ENCODE peak calls at places on chromosome 9, in eight cellular contexts. X is PC-3, Q is small intestine, Z is suprapubic skin, P is hepatocyte, W is neuronal stem cell, N is psoas muscle, H is tibial artery. C is an unnamed sample. For H3K9me3, the result is how much of the 10 kb centered on the place peaks cover.

GRCh38 chr9:86604741-86605140 is 250.5 kb upstream of the TUT7 start:
- DNase-seq in X (no peak), Q (no peak), Z (no peak), P (no peak), W (no peak), N (no peak), H (no peak), C (no peak)

GRCh38 chr9:36450110-36450732 is 50.2 kb upstream of the RNF38 start:
- DNase-seq in X (peak), Q (peak), Z (no peak), P (peak), W (peak), N (no peak), H (no peak), C (no peak)

GRCh38 chr9:26919698-26920097 is 27.1 kb upstream of the CAAP1 start:
- DNase-seq in X (no peak), Q (no peak), Z (no peak), P (no peak), W (no peak), N (no peak), H (no peak), C (no peak)

GRCh38 chr9:114303571-114303970 is 19.3 kb upstream of the ORM1 start:
- DNase-seq in X (no peak), Q (no peak), Z (no peak), P (no peak), W (no peak), N (no peak), H (no peak), C (no peak)

GRCh38 chr9:113677057-113677456 is 199.1 kb upstream of the ZNF618 start:
- DNase-seq in X (no peak), Q (no peak), Z (no peak), P (no peak), W (no peak), N (no peak), H (no peak), C (no peak)

GRCh38 chr9:90919883-90920282 is 118.3 kb downstream of the SYK start:
- DNase-seq in X (no peak), Q (no peak), Z (no peak), P (no peak), W (no peak), N (peak), H (peak), C (no peak)

GRCh38 chr9:26856413-26857032 is 36.1 kb downstream of the CAAP1 start:
- DNase-seq in X (peak), Q (peak), Z (no peak), P (peak), W (peak), N (no peak), H (no peak), C (no peak)

GRCh38 chr9:68721934-68722333 is 16.9 kb downstream of the PIP5K1B start:
- DNase-seq in X (no peak), Q (no peak), Z (no peak), P (no peak), W (no peak), N (no peak), H (no peak), C (no peak)

GRCh38 chr9:98807070-98807810 is at the start of gene GALNT12:
- DNase-seq in X (no peak), Q (peak), Z (no peak), P (peak), W (no peak), N (peak), H (no peak), C (peak)

GRCh38 chr9:130623466-130623865 is 40.9 kb upstream of the PRDM12 start:
- DNase-seq in X (no peak), Q (no peak), Z (no peak), P (no peak), W (no peak), N (no peak), H (no peak), C (no peak)

GRCh38 chr9:99509900-99510299 is 287.8 kb downstream of the SEC61B start:
- DNase-seq in X (no peak), Q (no peak), Z (no peak), P (no peak), W (no peak), N (no peak), H (no peak), C (no peak)

GRCh38 chr9:114054191-114054690 is 23.9 kb downstream of the AMBP start:
- DNase-seq in X (no peak), Q (no peak), Z (peak), P (no peak), W (no peak), N (no peak), H (no peak), C (no peak)

GRCh38 chr9:87502446-87503232 is 5.0 kb downstream of the DAPK1 start:
- DNase-seq in X (no peak), Q (peak), Z (no peak), P (no peak), W (no peak), N (no peak), H (no peak), C (no peak)

GRCh38 chr9:4538107-4538506 is 47.8 kb downstream of the SLC1A1 start:
- DNase-seq in X (no peak), Q (peak), Z (no peak), P (no peak), W (no peak), N (no peak), H (no peak), C (no peak)

GRCh38 chr9:79800578-79800977 is 228.8 kb downstream of the TLE4 start:
- DNase-seq in X (no peak), Q (no peak), Z (no peak), P (no peak), W (no peak), N (no peak), H (no peak), C (no peak)

GRCh38 chr9:116491659-116492058 is 195.4 kb upstream of the TRIM32 start:
- DNase-seq in X (no peak), Q (no peak), Z (no peak), P (no peak), W (no peak), N (no peak), H (no peak), C (no peak)

GRCh38 chr9:16985559-16986348 is 115.3 kb upstream of the BNC2 start:
- DNase-seq in X (peak), Q (no peak), Z (no peak), P (no peak), W (no peak), N (peak), H (peak), C (no peak)

GRCh38 chr9:126587187-126588185 is 26.2 kb upstream of the LMX1B start:
- DNase-seq in X (no peak), Q (peak), Z (no peak), P (peak), W (no peak), N (no peak), H (peak), C (no peak)

GRCh38 chr9:78575041-78575440 is 278.1 kb downstream of the PSAT1 start:
- DNase-seq in X (no peak), Q (no peak), Z (no peak), P (no peak), W (peak), N (no peak), H (no peak), C (no peak)

GRCh38 chr9:2854617-2855016 is 10.7 kb upstream of the PUM3 start:
- DNase-seq in X (no peak), Q (no peak), Z (no peak), P (no peak), W (no peak), N (no peak), H (no peak), C (no peak)

GRCh38 chr9:108860354-108860753 is 1.7 kb upstream of the ACTL7A start:
- DNase-seq in X (no peak), Q (no peak), Z (no peak), P (no peak), W (no peak), N (no peak), H (no peak), C (no peak)

GRCh38 chr9:19281801-19282200 is 51.3 kb downstream of the DENND4C start:
- DNase-seq in X (peak), Q (no peak), Z (no peak), P (no peak), W (no peak), N (no peak), H (no peak), C (no peak)

GRCh38 chr9:73143606-73144328 is 7.9 kb upstream of the ANXA1 start:
- DNase-seq in X (peak), Q (peak), Z (no peak), P (peak), W (no peak), N (no peak), H (no peak), C (no peak)

GRCh38 chr9:29799227-29799626 is 2225.9 kb upstream of the C9orf72 start:
- DNase-seq in X (no peak), Q (no peak), Z (no peak), P (no peak), W (no peak), N (no peak), H (no peak), C (no peak)

GRCh38 chr9:78046120-78046519 is 14.5 kb upstream of the GNAQ start:
- DNase-seq in X (no peak), Q (no peak), Z (no peak), P (no peak), W (no peak), N (no peak), H (no peak), C (no peak)

GRCh38 chr9:3480353-3480655 is 45.5 kb downstream of the RFX3 start:
- DNase-seq in X (no peak), Q (no peak), Z (no peak), P (no peak), W (no peak), N (no peak), H (no peak), C (no peak)

GRCh38 chr9:112556497-112557085 is 70.0 kb downstream of the KIAA1958 start:
- DNase-seq in X (peak), Q (peak), Z (no peak), P (peak), W (no peak), N (no peak), H (no peak), C (no peak)

GRCh38 chr9:120110520-120110919 is 469.4 kb downstream of the CDK5RAP2 start:
- DNase-seq in X (no peak), Q (no peak), Z (no peak), P (no peak), W (no peak), N (no peak), H (no peak), C (no peak)

GRCh38 chr9:18791074-18791473 is 241.9 kb downstream of the SAXO1 start:
- DNase-seq in X (peak), Q (no peak), Z (no peak), P (peak), W (peak), N (no peak), H (no peak), C (no peak)

GRCh38 chr9:19372576-19372975 is 7.5 kb downstream of the RPS6 start:
- DNase-seq in X (no peak), Q (no peak), Z (no peak), P (no peak), W (no peak), N (no peak), H (no peak), C (no peak)

GRCh38 chr9:23829580-23830458 is 3.8 kb upstream of the ELAVL2 start:
- DNase-seq in X (peak), Q (no peak), Z (no peak), P (peak), W (no peak), N (no peak), H (no peak), C (no peak)

GRCh38 chr9:90098456-90098855 is 493.6 kb downstream of the GADD45G start:
- DNase-seq in X (no peak), Q (no peak), Z (no peak), P (no peak), W (no peak), N (no peak), H (no peak), C (no peak)

GRCh38 chr9:106120096-106120495 is 425.8 kb downstream of the TMEM38B start:
- DNase-seq in X (no peak), Q (no peak), Z (no peak), P (no peak), W (no peak), N (no peak), H (no peak), C (no peak)

GRCh38 chr9:131880828-131881227 is 141.0 kb upstream of the RAPGEF1 start:
- DNase-seq in X (no peak), Q (no peak), Z (no peak), P (no peak), W (no peak), N (no peak), H (no peak), C (no peak)

GRCh38 chr9:88741335-88741734 is 206.4 kb downstream of the NXNL2 start:
- DNase-seq in X (peak), Q (no peak), Z (no peak), P (no peak), W (no peak), N (no peak), H (no peak), C (no peak)

DNA sequence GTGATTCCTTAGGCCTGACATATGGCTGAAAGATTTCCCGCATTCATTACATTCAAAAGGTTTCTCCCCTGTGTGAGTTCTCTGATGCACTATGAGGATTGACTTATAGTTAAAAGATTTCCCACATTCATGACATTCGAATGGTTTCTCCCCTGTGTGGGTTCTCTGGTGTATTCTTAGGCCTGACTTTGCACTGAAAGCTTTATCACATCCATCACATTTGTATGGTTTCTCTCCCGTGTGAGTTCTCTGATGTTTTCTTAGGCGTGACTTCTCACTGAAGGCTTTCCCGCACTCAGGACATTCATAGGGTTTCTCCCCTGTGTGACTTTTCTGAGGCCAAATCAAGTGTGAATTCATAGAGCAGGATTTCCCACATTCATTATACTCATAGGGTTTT is 35.8 kb downstream of the ZNF782 start:
- DNase-seq in X (no peak), Q (no peak), Z (no peak), P (no peak), W (no peak), N (no peak), H (no peak), C (no peak)
- H3K9me3 ChIP-seq in X (half or more), Q (under half), Z (half or more), P (half or more), W (under half), N (half or more), H (half or more), C (half or more)

DNA sequence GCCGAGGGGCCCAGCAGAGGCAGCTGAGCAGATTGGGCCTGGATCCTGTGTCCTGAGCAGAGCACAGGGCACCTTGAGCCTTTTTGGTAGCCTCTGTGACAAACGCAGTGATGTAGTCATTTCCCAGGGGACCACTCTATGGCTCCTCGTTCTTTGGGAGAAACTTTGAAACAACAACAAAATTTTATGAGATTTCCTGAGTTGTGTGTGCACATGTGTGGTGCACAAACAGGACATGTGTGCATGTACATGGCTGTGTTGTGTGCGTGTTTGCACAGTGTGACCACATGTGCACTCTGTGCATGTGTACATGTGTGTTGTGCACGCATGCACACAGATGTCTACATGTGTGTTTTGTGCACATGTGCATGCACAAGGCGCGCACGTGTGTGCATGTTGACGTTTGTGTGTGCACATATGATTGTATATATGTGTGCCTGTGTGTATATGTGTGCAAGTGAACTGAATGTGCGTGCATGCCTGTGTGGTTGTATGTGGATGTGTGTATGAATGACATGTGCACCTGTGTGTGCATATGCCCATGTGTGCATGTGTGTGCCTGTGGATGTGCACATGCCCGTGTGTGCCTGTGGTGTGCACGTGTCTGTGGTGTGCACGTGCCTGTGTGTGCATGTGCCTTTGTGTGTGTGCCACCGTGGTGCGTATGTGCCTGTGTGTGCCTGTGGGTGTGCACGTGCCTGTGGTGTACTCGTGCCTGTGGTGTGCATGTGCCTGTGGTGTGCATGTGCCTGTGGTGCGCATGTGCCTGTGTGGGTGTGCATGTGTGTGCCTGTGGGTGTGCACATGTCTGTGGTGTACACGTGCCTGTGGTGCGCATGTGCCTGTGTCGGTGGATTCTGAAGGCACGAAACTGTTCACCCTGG is 221.6 kb downstream of the CACNA1B start:
- DNase-seq in X (no peak), Q (no peak), Z (no peak), P (no peak), W (no peak), N (no peak), H (no peak), C (no peak)
- H3K9me3 ChIP-seq in X (under half), Q (under half), Z (under half), P (under half), W (under half), N (under half), H (under half), C (under half)

GRCh38 chr9:94277885-94278536 is 18.9 kb downstream of the ZNF169 start:
- DNase-seq in X (no peak), Q (peak), Z (no peak), P (no peak), W (no peak), N (no peak), H (no peak), C (no peak)
- H3K9me3 ChIP-seq in X (under half), Q (under half), Z (under half), P (under half), W (under half), N (under half), H (under half), C (under half)

GRCh38 chr9:137497921-137498719 is 39.0 kb upstream of the NSMF start:
- DNase-seq in X (no peak), Q (peak), Z (no peak), P (no peak), W (no peak), N (no peak), H (no peak), C (no peak)
- H3K9me3 ChIP-seq in X (under half), Q (under half), Z (under half), P (under half), W (under half), N (under half), H (under half), C (under half)

GRCh38 chr9:61671276-61671973 is 481.6 kb downstream of the SPATA31A7 start:
- DNase-seq in X (no peak), Q (no peak), Z (no peak), P (no peak), W (no peak), N (no peak), H (no peak), C (no peak)
- H3K9me3 ChIP-seq in X (under half), Q (under half), Z (under half), P (under half), W (under half), N (under half), H (under half), C (under half)

GRCh38 chr9:133282454-133283238 is 7.6 kb upstream of the ABO start:
- DNase-seq in X (no peak), Q (peak), Z (peak), P (no peak), W (no peak), N (no peak), H (no peak), C (no peak)

GRCh38 chr9:133284362-133284761 is 9.4 kb upstream of the ABO start:
- DNase-seq in X (no peak), Q (no peak), Z (peak), P (no peak), W (no peak), N (no peak), H (no peak), C (no peak)

GRCh38 chr9:133285252-133285775 is 10.3 kb upstream of the ABO start:
- DNase-seq in X (no peak), Q (no peak), Z (peak), P (no peak), W (no peak), N (no peak), H (no peak), C (no peak)

GRCh38 chr9:133290751-133291302 is 15.8 kb upstream of the ABO start:
- DNase-seq in X (no peak), Q (no peak), Z (peak), P (no peak), W (no peak), N (no peak), H (no peak), C (no peak)

GRCh38 chr9:133286523-133286922 is 11.5 kb upstream of the ABO start:
- DNase-seq in X (peak), Q (no peak), Z (peak), P (no peak), W (no peak), N (no peak), H (no peak), C (no peak)
- H3K9me3 ChIP-seq in X (under half), Q (under half), Z (under half), P (under half), W (under half), N (under half), H (under half), C (under half)

DNA sequence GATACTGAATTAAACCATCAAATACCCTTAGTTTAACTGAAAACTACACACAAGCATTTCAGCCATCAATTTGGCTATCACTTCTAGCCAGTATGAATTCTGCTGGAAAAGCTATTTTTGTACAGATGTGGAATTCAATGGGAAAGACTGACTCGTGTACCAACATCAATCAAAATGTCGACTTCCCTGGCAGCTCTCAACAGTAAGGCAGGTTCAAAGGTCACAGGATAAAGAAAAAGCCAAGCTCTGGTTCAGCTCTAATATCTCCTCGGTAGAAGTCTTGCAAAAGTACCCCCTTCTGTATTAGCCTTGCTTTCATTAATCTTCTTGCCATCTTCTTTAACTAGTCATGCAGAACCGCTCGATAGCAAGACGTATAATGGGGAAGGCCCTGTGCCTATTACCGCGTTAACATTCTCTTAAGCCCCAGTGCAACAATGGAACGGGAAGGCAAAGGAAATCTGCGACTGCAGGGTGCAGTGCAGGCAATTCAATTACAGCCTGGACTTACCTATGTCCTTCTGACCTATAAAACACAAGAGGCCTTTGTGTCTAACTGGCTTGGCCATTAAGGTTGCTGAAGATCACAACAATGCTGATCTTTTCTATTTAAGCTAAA is 201.2 kb downstream of the GAPVD1 start:
- DNase-seq in X (no peak), Q (peak), Z (no peak), P (no peak), W (peak), N (no peak), H (no peak), C (no peak)
- H3K9me3 ChIP-seq in X (under half), Q (under half), Z (under half), P (under half), W (under half), N (under half), H (under half), C (under half)

DNA sequence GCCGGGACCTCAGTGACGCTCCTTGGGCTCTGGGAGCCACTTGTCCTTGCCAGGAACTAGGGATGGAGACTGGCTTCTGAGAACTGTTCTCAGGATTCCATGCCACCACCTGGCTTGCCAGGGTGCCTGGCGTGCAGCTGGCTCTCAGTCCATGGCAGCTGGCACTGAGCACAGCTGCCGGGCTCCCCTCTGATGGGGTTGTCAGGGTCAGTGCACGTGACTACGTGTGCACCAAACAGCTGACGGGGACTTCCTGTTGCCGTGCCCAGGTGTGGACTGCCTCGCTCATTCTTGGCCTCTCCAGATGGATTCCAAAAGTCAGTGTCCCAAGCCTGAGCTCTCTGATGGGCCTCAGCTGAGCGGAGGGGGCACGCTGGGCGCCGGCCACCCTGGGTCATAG is 9.4 kb downstream of the KCNT1 start:
- DNase-seq in X (no peak), Q (no peak), Z (no peak), P (no peak), W (no peak), N (no peak), H (no peak), C (no peak)
- H3K9me3 ChIP-seq in X (under half), Q (under half), Z (under half), P (under half), W (under half), N (under half), H (under half), C (under half)

GRCh38 chr9:135655317-135656003 is 7.6 kb upstream of the LCN9 start:
- DNase-seq in X (no peak), Q (no peak), Z (no peak), P (no peak), W (no peak), N (no peak), H (no peak), C (no peak)
- H3K9me3 ChIP-seq in X (under half), Q (under half), Z (under half), P (under half), W (under half), N (under half), H (under half), C (under half)